ENCODE peak calls at places on chromosomes 3 and 15, in five cellular contexts. Q is bronchial epithelial cell, P is tibial artery, L is heart left ventricle, G is GM06990. Y is an unnamed sample.

GRCh38 chr3:45666729-45667440 is 22.3 kb upstream of the SACM1L start:
- DNase-seq in Q (no peak), P (no peak), L (peak), G (no peak), Y (peak)

GRCh38 chr3:72258786-72259185 is 473.8 kb upstream of the PROK2 start:
- DNase-seq in Q (no peak), P (no peak), L (no peak), G (no peak), Y (no peak)

GRCh38 chr3:7074217-7074616 is 213.3 kb downstream of the GRM7 start:
- DNase-seq in Q (no peak), P (no peak), L (no peak), G (no peak), Y (no peak)

GRCh38 chr3:197749315-197749600 is 425 bp upstream of the FYTTD1 start:
- DNase-seq in Q (peak), P (no peak), L (no peak), G (no peak), Y (peak)

GRCh38 chr15:90038639-90039095 is 37.5 kb downstream of the ZNF710 start:
- DNase-seq in Q (peak), P (no peak), L (no peak), G (no peak), Y (no peak)

GRCh38 chr3:127822166-127822835 is at the start of gene MGLL:
- DNase-seq in Q (peak), P (peak), L (peak), G (no peak), Y (peak)

GRCh38 chr3:6799264-6799915 is 61.5 kb upstream of the GRM7 start:
- DNase-seq in Q (peak), P (no peak), L (no peak), G (no peak), Y (no peak)

GRCh38 chr3:72891053-72891855 is 3.4 kb downstream of the GXYLT2 start:
- DNase-seq in Q (peak), P (no peak), L (peak), G (no peak), Y (peak)

GRCh38 chr3:154904328-154904727 is 175.8 kb upstream of the MME start:
- DNase-seq in Q (peak), P (no peak), L (no peak), G (no peak), Y (peak)

GRCh38 chr3:12503126-12503952 is 19.1 kb downstream of the TSEN2 start:
- DNase-seq in Q (no peak), P (no peak), L (no peak), G (no peak), Y (no peak)

GRCh38 chr3:50132421-50133282 is 22.5 kb upstream of the SEMA3F start:
- DNase-seq in Q (no peak), P (no peak), L (no peak), G (no peak), Y (no peak)

DNA sequence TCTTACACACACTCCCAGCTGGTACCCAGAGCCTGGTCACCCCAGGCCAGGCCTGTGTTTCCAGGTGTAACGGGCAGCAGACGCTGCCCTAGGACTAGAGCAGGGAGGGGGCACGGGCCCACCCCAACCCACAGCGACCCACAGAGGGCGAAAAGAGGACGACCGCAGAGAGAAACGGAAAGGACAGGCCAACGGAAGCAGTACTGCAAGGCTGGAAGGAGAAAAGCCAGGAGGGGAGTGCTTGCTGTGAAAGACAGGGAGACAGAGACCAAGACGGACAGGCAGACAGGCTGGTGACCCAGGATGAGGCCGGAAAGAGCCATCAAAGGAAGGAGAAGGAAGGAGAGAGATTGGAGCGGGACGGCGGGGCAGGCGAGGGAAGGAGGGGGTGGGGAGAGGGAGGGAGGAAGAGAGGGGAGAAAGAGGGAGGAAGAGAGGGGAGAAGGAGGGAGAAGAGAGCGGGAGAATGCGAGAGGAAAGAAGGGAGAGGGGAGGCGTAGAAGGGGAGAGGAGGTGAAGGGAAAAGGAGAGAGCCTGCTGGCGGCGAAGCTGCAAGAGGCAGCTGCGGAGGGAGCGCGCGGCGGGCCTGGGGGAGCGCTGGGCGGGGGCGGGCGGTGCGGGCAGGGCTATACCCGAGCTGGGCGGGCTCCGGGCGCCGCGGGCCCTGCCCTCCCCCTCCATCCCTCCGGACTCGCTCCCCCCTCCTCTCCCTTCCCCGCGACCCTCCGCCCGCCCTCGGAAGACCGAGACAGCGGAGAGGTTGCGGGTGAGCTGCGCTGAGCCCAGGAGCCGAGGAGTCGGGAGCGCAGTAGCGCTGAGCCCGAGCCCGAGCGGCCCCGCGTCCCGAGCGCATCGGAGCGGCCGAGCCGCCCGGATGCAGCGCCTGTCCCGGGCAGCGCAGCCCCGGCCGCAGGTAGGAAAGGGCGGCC is at the start of gene SLC6A1:
- DNase-seq in Q (no peak), P (peak), L (no peak), G (no peak), Y (peak)
- H3K4me3 ChIP-seq in Q (no peak), P (peak), L (peak), G (no peak), Y (no peak)

GRCh38 chr15:81296673-81297072 is 27.3 kb downstream of the STARD5 start:
- DNase-seq in Q (no peak), P (peak), L (peak), G (peak), Y (no peak)
- H3K4me3 ChIP-seq in Q (no peak), P (peak), L (peak), G (peak), Y (no peak)

GRCh38 chr3:133506215-133506901 is 67.1 kb upstream of the CDV3 start:
- DNase-seq in Q (no peak), P (no peak), L (no peak), G (peak), Y (no peak)

GRCh38 chr3:133504736-133505135 is 68.8 kb upstream of the CDV3 start:
- DNase-seq in Q (no peak), P (no peak), L (no peak), G (no peak), Y (no peak)

GRCh38 chr3:133512416-133513089 is 60.9 kb upstream of the CDV3 start:
- DNase-seq in Q (no peak), P (no peak), L (no peak), G (no peak), Y (no peak)

GRCh38 chr3:133505813-133506212 is 67.7 kb upstream of the CDV3 start:
- DNase-seq in Q (no peak), P (no peak), L (no peak), G (no peak), Y (no peak)

DNA sequence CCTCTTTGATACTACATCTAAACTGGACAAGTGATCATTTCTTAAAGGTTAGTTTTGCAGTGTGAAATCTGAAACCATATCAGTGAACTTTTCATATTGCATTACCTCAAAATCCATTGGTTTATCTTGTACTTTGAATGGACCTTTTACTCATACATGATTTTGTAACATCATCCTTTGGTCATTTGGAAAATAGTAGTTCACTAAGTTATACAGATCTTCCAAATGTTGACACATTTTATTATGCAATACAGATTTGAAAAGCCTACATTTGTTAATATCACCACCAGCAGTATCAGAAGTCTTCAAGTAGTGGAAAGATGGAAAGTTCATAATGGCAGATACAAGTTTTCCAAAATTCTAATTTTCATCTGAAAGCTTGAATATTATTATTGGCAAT is 64.0 kb upstream of the CDV3 start:
- DNase-seq in Q (no peak), P (no peak), L (no peak), G (no peak), Y (no peak)
- H3K4me3 ChIP-seq in Q (no peak), P (no peak), L (no peak), G (no peak), Y (no peak)

GRCh38 chr3:125110016-125110875 is 54.4 kb upstream of the HEG1 start:
- DNase-seq in Q (peak), P (no peak), L (no peak), G (no peak), Y (peak)
- H3K4me3 ChIP-seq in Q (no peak), P (no peak), L (no peak), G (no peak), Y (no peak)

Y was measured in foreskin fibroblast.